ENCODE peak calls at places on chromosomes 3 and 15, in four cellular contexts. V, W, X and A are unnamed samples. For H3K4me1, the result is how much of the 10 kb centered on the place peaks cover.

GRCh38 chr15:63057454-63058335 is 15.1 kb downstream of the TPM1 start:
- DNase-seq in V (no peak), W (no peak), X (no peak), A (no peak)

GRCh38 chr3:186782542-186783069 is 771 bp upstream of the EIF4A2 start:
- DNase-seq in V (peak), W (no peak), X (no peak), A (no peak)

GRCh38 chr3:35899245-35899644 is 259.9 kb downstream of the ARPP21 start:
- DNase-seq in V (no peak), W (no peak), X (no peak), A (no peak)

GRCh38 chr3:69809076-69809835 is 70.0 kb downstream of the MITF start:
- DNase-seq in V (peak), W (no peak), X (no peak), A (no peak)

GRCh38 chr3:107928084-107928445 is 162.8 kb downstream of the CD47 start:
- DNase-seq in V (no peak), W (no peak), X (no peak), A (peak)

GRCh38 chr15:56047354-56047753 is 53.9 kb upstream of the NEDD4 start:
- DNase-seq in V (no peak), W (no peak), X (no peak), A (no peak)

GRCh38 chr3:63768415-63768814 is 50.7 kb upstream of the C3orf49 start:
- DNase-seq in V (no peak), W (no peak), X (no peak), A (peak)

GRCh38 chr3:15467227-15468181 is 40.1 kb downstream of the EAF1 start:
- DNase-seq in V (peak), W (no peak), X (no peak), A (no peak)

GRCh38 chr15:90184119-90184785 is 16.9 kb upstream of the SEMA4B start:
- DNase-seq in V (peak), W (peak), X (peak), A (peak)

GRCh38 chr3:186414735-186415419 is 52.8 kb upstream of the DGKG start:
- DNase-seq in V (no peak), W (peak), X (no peak), A (peak)

GRCh38 chr3:108342829-108343478 is 46.6 kb downstream of the HHLA2 start:
- DNase-seq in V (no peak), W (no peak), X (no peak), A (no peak)

GRCh38 chr3:149670742-149671492 is 13.1 kb upstream of the WWTR1 start:
- DNase-seq in V (no peak), W (no peak), X (no peak), A (no peak)

GRCh38 chr3:168051579-168052183 is 44.0 kb downstream of the GOLIM4 start:
- DNase-seq in V (no peak), W (no peak), X (no peak), A (no peak)

GRCh38 chr3:44795197-44795596 is 33.6 kb downstream of the KIF15 start:
- DNase-seq in V (no peak), W (no peak), X (no peak), A (no peak)

GRCh38 chr15:68584704-68585573 is 6.1 kb downstream of the CORO2B start:
- DNase-seq in V (no peak), W (no peak), X (no peak), A (no peak)

GRCh38 chr15:68585574-68586273 is 6.9 kb downstream of the CORO2B start:
- DNase-seq in V (no peak), W (no peak), X (no peak), A (no peak)

GRCh38 chr15:68587769-68588385 is 9.1 kb downstream of the CORO2B start:
- DNase-seq in V (no peak), W (no peak), X (no peak), A (no peak)

GRCh38 chr15:68583936-68584703 is 5.3 kb downstream of the CORO2B start:
- DNase-seq in V (no peak), W (no peak), X (no peak), A (no peak)

GRCh38 chr15:68586274-68586961 is 7.6 kb downstream of the CORO2B start:
- DNase-seq in V (peak), W (no peak), X (no peak), A (no peak)
- H3K4me1 ChIP-seq in V (under half), W (under half), X (under half), A (under half)

GRCh38 chr3:71088742-71089141 is 494.8 kb downstream of the FOXP1 start:
- DNase-seq in V (no peak), W (no peak), X (no peak), A (no peak)

GRCh38 chr3:71089271-71089670 is 494.3 kb downstream of the FOXP1 start:
- DNase-seq in V (no peak), W (no peak), X (no peak), A (no peak)

GRCh38 chr3:71088019-71088711 is 495.4 kb downstream of the FOXP1 start:
- DNase-seq in V (no peak), W (no peak), X (no peak), A (no peak)

GRCh38 chr3:71092665-71093064 is 490.9 kb downstream of the FOXP1 start:
- DNase-seq in V (no peak), W (no peak), X (no peak), A (no peak)

GRCh38 chr3:71090207-71090606 is 493.3 kb downstream of the FOXP1 start:
- DNase-seq in V (no peak), W (no peak), X (no peak), A (no peak)
- H3K4me1 ChIP-seq in V (under half), W (under half), X (under half), A (under half)

GRCh38 chr3:50120364-50121095 is 31.8 kb downstream of the RBM5 start:
- DNase-seq in V (no peak), W (no peak), X (no peak), A (no peak)

GRCh38 chr3:50122071-50122470 is 33.1 kb upstream of the SEMA3F start:
- DNase-seq in V (no peak), W (no peak), X (no peak), A (no peak)

GRCh38 chr3:50118237-50118636 is 29.5 kb downstream of the RBM5 start:
- DNase-seq in V (no peak), W (no peak), X (no peak), A (no peak)

GRCh38 chr3:50121416-50122032 is 32.8 kb downstream of the RBM5 start:
- DNase-seq in V (peak), W (peak), X (peak), A (peak)

GRCh38 chr3:50119786-50120185 is 31.1 kb downstream of the RBM5 start:
- DNase-seq in V (no peak), W (no peak), X (no peak), A (no peak)
- H3K4me1 ChIP-seq in V (under half), W (under half), X (under half), A (under half)

GRCh38 chr15:64895285-64896065 is 16.2 kb upstream of the ANKDD1A start:
- DNase-seq in V (peak), W (peak), X (no peak), A (peak)

GRCh38 chr15:64894395-64895056 is 17.2 kb upstream of the ANKDD1A start:
- DNase-seq in V (no peak), W (no peak), X (no peak), A (peak)

GRCh38 chr15:64898406-64898805 is 13.3 kb upstream of the ANKDD1A start:
- DNase-seq in V (no peak), W (no peak), X (no peak), A (no peak)

GRCh38 chr15:64896371-64897069 is 15.2 kb upstream of the ANKDD1A start:
- DNase-seq in V (no peak), W (no peak), X (no peak), A (no peak)

GRCh38 chr15:64897345-64897985 is 14.2 kb upstream of the ANKDD1A start:
- DNase-seq in V (peak), W (peak), X (peak), A (peak)
- H3K4me1 ChIP-seq in V (under half), W (under half), X (under half), A (under half)

GRCh38 chr3:72573051-72573450 is 275.2 kb downstream of the SHQ1 start:
- DNase-seq in V (no peak), W (no peak), X (no peak), A (no peak)

GRCh38 chr3:72571638-72572114 is 276.6 kb downstream of the SHQ1 start:
- DNase-seq in V (no peak), W (no peak), X (no peak), A (no peak)

GRCh38 chr3:72571052-72571451 is 277.2 kb downstream of the SHQ1 start:
- DNase-seq in V (no peak), W (no peak), X (no peak), A (no peak)

GRCh38 chr3:72574144-72574543 is 274.1 kb downstream of the SHQ1 start:
- DNase-seq in V (no peak), W (no peak), X (no peak), A (no peak)

DNA sequence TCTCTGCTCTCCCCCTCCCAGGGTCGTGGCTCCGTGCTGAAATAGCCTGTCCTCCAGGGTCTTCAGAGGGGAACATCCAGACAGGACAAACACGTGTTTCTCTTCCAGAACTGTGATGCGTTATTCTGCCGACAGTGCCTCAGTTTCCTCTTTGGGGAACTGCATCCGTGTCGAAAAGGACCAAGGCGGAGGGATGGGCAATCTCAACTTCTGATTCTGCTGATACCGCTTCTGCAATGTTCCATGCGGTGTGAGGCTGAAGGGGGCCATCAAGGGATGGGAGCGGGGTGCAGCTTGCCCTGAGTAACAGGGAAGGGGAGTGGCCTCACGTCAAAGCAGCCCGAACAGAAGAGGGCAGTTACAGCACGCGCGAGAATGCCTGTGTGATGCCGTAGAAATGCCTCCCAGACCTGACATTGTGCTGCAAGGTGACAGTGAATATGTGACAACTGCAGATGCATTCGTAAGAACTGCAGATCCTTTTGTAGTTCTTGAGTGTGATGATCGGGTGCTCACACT is 275.7 kb downstream of the SHQ1 start:
- DNase-seq in V (no peak), W (no peak), X (no peak), A (no peak)
- H3K4me1 ChIP-seq in V (under half), W (under half), X (under half), A (under half)